ENCODE peak calls at places on chromosomes 1 and 21, in four cellular contexts. L, R, W and Q are unnamed samples.

GRCh38 chr1:186559601-186560116 is 98.7 kb upstream of the PDC start:
- DNase-seq in L (no peak), R (no peak), W (no peak), Q (no peak)

GRCh38 chr1:93438716-93439115 is 9.2 kb upstream of the FNBP1L start:
- DNase-seq in L (no peak), R (no peak), W (no peak), Q (no peak)

GRCh38 chr21:38667466-38667865 is 138.3 kb upstream of the ETS2 start:
- DNase-seq in L (no peak), R (no peak), W (no peak), Q (no peak)

GRCh38 chr1:101371259-101371658 is 134.4 kb downstream of the S1PR1 start:
- DNase-seq in L (no peak), R (peak), W (no peak), Q (peak)

GRCh38 chr1:1967879-1968278 is 35.7 kb downstream of the CFAP74 start:
- DNase-seq in L (no peak), R (no peak), W (no peak), Q (no peak)

GRCh38 chr21:46297311-46298082 is 11.4 kb downstream of the YBEY start:
- DNase-seq in L (no peak), R (no peak), W (no peak), Q (peak)

GRCh38 chr1:150987928-150988327 is 5.8 kb downstream of the ANXA9 start:
- DNase-seq in L (no peak), R (no peak), W (no peak), Q (no peak)

GRCh38 chr1:61742620-61743431 is 546 bp downstream of the PATJ start:
- DNase-seq in L (no peak), R (peak), W (no peak), Q (peak)

GRCh38 chr1:40848530-40849189 is 13.5 kb downstream of the CITED4 start:
- DNase-seq in L (peak), R (peak), W (no peak), Q (peak)

GRCh38 chr21:35316933-35317332 is 267.8 kb upstream of the RUNX1 start:
- DNase-seq in L (no peak), R (no peak), W (no peak), Q (no peak)

GRCh38 chr1:87134061-87134460 is 194.6 kb upstream of the LMO4 start:
- DNase-seq in L (no peak), R (no peak), W (no peak), Q (no peak)

GRCh38 chr1:214303538-214303937 is 22.6 kb downstream of the SMYD2 start:
- DNase-seq in L (no peak), R (no peak), W (no peak), Q (no peak)

GRCh38 chr1:31626451-31627202 is 9.1 kb downstream of the HCRTR1 start:
- DNase-seq in L (no peak), R (no peak), W (no peak), Q (no peak)

GRCh38 chr1:65832296-65832695 is 39.6 kb downstream of the PDE4B start:
- DNase-seq in L (no peak), R (no peak), W (no peak), Q (no peak)

GRCh38 chr1:46580140-46580903 is 23.7 kb downstream of the MKNK1 start:
- DNase-seq in L (peak), R (no peak), W (no peak), Q (no peak)

GRCh38 chr1:200636681-200637080 is 16.1 kb upstream of the KIF14 start:
- DNase-seq in L (no peak), R (no peak), W (no peak), Q (no peak)

GRCh38 chr1:215004121-215004837 is 78.3 kb upstream of the KCNK2 start:
- DNase-seq in L (no peak), R (no peak), W (no peak), Q (no peak)

GRCh38 chr1:31327381-31327780 is 30.5 kb downstream of the ZCCHC17 start:
- DNase-seq in L (no peak), R (no peak), W (no peak), Q (no peak)

GRCh38 chr1:24673336-24673735 is 30.2 kb downstream of the SRRM1 start:
- DNase-seq in L (no peak), R (no peak), W (no peak), Q (no peak)